ENCODE peak calls at places on chromosomes 3 and 15, in five cellular contexts. W is sigmoid colon, P is GM12891, N is GM12892, K is Panc1. M is an unnamed sample.

GRCh38 chr15:89002281-89002761 is 85.9 kb upstream of the ABHD2 start:
- DNase-seq in W (no peak), K (no peak), P (no peak), N (no peak), M (no peak)

GRCh38 chr15:48625126-48625525 is 20.4 kb downstream of the FBN1 start:
- DNase-seq in W (no peak), N (no peak), P (no peak), K (no peak), M (no peak)

GRCh38 chr15:88225484-88225883 is 31.1 kb downstream of the NTRK3 start:
- DNase-seq in N (no peak), K (no peak), P (no peak), W (no peak), M (no peak)

GRCh38 chr3:141913150-141913811 is 36.8 kb downstream of the ATP1B3 start:
- DNase-seq in W (no peak), P (no peak), N (no peak), K (no peak), M (peak)

GRCh38 chr3:127368186-127369032 is 80.6 kb upstream of the PRR20G start:
- DNase-seq in P (no peak), K (no peak), N (no peak), W (no peak), M (no peak)

GRCh38 chr3:38548154-38548931 is 52.2 kb downstream of the EXOG start:
- DNase-seq in N (no peak), P (no peak), W (no peak), K (no peak), M (no peak)

GRCh38 chr15:31434418-31435255 is 108.0 kb downstream of the KLF13 start:
- DNase-seq in P (peak), W (peak), K (no peak), N (peak), M (peak)

GRCh38 chr3:141000691-141001090 is 50.5 kb upstream of the SPSB4 start:
- DNase-seq in N (no peak), W (no peak), P (no peak), K (no peak), M (no peak)

GRCh38 chr3:30231277-30232141 is 374.9 kb upstream of the TGFBR2 start:
- DNase-seq in P (no peak), W (no peak), N (no peak), K (no peak), M (peak)

GRCh38 chr15:83379574-83379973 is 67.6 kb upstream of the SH3GL3 start:
- DNase-seq in K (no peak), W (no peak), P (no peak), N (no peak), M (no peak)

GRCh38 chr15:39393575-39394335 is 187.1 kb upstream of the THBS1 start:
- DNase-seq in N (no peak), K (no peak), W (no peak), P (no peak), M (peak)
- TF ChIP-seq POLR2AphosphoS5 in N (no peak), K (no peak), W (no peak), P (no peak), M (no peak)

GRCh38 chr3:27568393-27568792 is 84.2 kb upstream of the SLC4A7 start:
- DNase-seq in N (no peak), K (no peak), P (no peak), W (peak), M (no peak)
- TF ChIP-seq POLR2AphosphoS5 in N (no peak), K (no peak), P (no peak), W (peak), M (no peak)

DNA sequence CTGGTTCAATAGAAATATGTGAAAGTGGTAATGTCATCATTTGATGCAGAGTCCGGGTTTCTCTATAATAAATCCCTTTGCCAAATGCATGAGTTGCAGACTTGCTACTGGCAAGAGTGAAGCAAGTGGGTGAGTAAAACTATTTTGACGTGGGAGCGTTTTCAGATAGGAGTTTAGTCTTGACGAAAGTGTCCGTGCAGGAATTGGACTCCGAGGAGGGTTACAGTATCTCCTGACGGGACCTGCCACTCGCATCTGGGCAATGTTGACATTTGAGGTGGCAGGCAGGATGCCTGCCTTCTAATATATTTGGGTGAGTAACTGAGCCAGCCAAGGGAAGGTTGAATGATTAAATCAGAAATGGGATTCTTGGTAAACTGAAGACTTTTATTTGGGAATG is 16.0 kb downstream of the CDV3 start:
- DNase-seq in P (no peak), N (no peak), W (no peak), K (no peak), M (no peak)
- TF ChIP-seq POLR2AphosphoS5 in P (peak), N (no peak), W (no peak), K (no peak), M (no peak)

GRCh38 chr3:53255360-53255774 is 455 bp downstream of the TKT start:
- DNase-seq in W (no peak), N (no peak), P (no peak), K (no peak), M (peak)

GRCh38 chr3:53254810-53255359 is 937 bp downstream of the TKT start:
- DNase-seq in N (peak), P (peak), K (no peak), W (peak), M (peak)

GRCh38 chr3:53256704-53257055 is 858 bp upstream of the TKT start:
- DNase-seq in P (no peak), W (no peak), N (no peak), K (no peak), M (no peak)

GRCh38 chr3:53257465-53257864 is 1.6 kb upstream of the TKT start:
- DNase-seq in W (no peak), N (no peak), K (no peak), P (no peak), M (no peak)

GRCh38 chr3:53255775-53256703 is at the start of gene TKT:
- DNase-seq in P (peak), K (no peak), W (peak), N (peak), M (peak)
- TF ChIP-seq POLR2AphosphoS5 in P (peak), K (peak), W (peak), N (peak), M (peak)

GRCh38 chr15:56960116-56960515 is 41.7 kb downstream of the TCF12 start:
- DNase-seq in W (no peak), P (no peak), N (no peak), K (no peak), M (no peak)
- TF ChIP-seq POLR2AphosphoS5 in W (no peak), P (no peak), N (no peak), K (no peak), M (no peak)

DNA sequence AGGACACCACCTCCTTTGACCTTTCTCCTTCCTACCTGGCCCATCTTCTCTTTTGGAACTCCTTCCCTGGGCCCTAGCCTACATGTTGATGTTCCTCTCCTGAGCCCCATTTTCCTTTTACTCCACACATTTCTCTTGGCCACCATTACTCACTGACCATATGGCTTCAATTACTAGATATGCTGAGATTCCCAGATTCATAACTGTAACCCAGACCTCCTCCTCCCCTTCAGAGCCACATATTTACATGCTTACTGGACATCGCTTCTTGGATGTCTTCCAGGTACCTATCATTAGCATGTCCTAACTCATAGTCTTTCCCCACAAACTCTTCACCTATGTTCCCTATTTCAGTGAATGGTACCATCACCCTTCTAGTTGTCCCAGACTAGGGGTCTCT is 24.4 kb upstream of the TRIM59 start:
- DNase-seq in K (no peak), N (no peak), P (no peak), W (no peak), M (no peak)
- TF ChIP-seq POLR2AphosphoS5 in K (no peak), N (no peak), P (no peak), W (no peak), M (no peak)

M was measured in endothelial cell of umbilical vein.